ENCODE peak calls at places on chromosomes 3 and 15, in four cellular contexts. H, X, W and B are unnamed samples.
A peak's percentile ranks its signal among the peaks of the same experiment; 100 is the strongest.

GRCh38 chr15:72958634-72959033 is 93.6 kb upstream of the NEO1 start:
- DNase-seq in X (no peak), W (no peak), H (no peak), B (no peak)

GRCh38 chr3:23343509-23343908 is 140.4 kb downstream of the UBE2E2 start:
- DNase-seq in W (no peak), X (no peak), H (no peak), B (no peak)

GRCh38 chr3:133958071-133958806 is 62.6 kb upstream of the RAB6B start:
- DNase-seq in H (no peak), W (no peak), X (no peak), B (no peak)

GRCh38 chr15:60476713-60477112 is 2.2 kb downstream of the ICE2 start:
- DNase-seq in W (peak; percentile 71), X (no peak), H (no peak), B (no peak)

GRCh38 chr3:134473868-134474546 is 11.8 kb downstream of the ANAPC13 start:
- DNase-seq in X (no peak), W (peak; percentile 80), H (peak; percentile 67), B (peak; percentile 78)

GRCh38 chr15:58545307-58546065 is 113.7 kb downstream of the LIPC start:
- DNase-seq in X (no peak), H (peak; percentile 70), W (no peak), B (no peak)

GRCh38 chr3:117105650-117106049 is 396.1 kb downstream of the TUSC7 start:
- DNase-seq in W (no peak), X (no peak), H (no peak), B (no peak)

GRCh38 chr3:6723205-6723604 is 137.7 kb upstream of the GRM7 start:
- DNase-seq in X (no peak), W (no peak), H (no peak), B (no peak)

GRCh38 chr3:118910332-118910731 is 124.3 kb downstream of the IGSF11 start:
- DNase-seq in H (no peak), X (no peak), W (no peak), B (no peak)

GRCh38 chr15:38038659-38039442 is 104.4 kb downstream of the TMCO5A start:
- DNase-seq in W (no peak), H (no peak), X (no peak), B (no peak)

GRCh38 chr3:39254806-39255449 is 24.9 kb downstream of the CX3CR1 start:
- DNase-seq in H (no peak), X (no peak), W (no peak), B (no peak)
- TF ChIP-seq ATF2 in H (no peak), X (no peak), W (no peak), B (no peak)

DNA sequence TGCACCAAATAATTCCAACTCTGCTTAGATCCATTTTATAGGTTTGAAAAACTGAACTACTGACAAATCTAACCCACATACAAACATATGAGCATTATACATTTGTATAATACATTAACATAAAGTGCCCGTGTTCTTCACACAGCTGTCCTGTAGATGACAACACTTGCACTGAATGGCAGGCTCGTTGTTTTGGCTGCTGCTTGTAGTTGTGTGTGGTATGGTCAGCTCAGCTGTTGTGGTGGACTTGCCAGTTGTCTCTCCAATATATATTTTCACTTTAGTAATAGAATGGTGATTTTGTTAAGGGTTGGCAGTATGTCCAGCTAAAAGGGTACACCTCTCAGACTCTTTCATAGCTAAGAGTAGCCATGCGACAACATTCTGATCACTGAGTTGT is 30.5 kb downstream of the CHST2 start:
- DNase-seq in H (no peak), W (no peak), X (no peak), B (no peak)
- TF ChIP-seq NR2C2 in H (no peak), W (no peak), X (no peak), B (no peak)

DNA sequence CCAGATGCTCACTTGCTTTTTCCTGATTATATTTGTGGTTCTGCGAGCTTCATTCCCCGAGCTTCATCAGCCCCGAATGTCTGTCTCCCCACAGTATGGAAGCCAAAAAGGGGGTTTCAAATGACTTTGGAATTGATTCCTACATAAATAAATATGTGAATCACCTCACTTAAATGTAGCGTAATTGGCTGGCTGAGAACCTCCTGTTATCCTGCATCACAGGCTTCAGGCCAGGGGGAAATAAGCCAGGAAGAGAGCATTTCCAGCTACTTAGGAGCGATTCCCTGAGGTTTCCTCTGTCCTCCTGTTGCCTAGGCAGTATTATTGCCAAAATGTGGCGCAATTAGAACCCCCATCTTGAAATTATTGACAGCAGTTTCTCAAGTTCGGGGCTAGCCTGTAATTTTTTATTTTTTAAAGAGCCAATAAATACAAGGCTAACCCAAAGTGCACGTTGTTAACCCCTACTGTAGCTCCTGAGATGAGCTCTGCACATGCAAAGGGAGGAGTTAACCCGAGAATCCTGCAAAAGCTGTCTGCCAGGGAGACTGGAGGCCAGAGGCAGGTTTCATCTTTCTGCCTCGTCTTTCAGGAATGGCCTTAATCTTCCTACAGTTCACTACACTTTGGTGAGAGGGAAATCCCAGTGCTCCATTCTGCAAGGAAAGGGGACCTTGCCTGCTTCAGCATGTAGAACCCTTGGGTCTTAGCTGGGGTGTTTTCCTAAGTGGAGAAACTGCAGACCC is 148.2 kb downstream of the ADAMTS9 start:
- DNase-seq in X (no peak), H (no peak), W (no peak), B (no peak)
- TF ChIP-seq ATF2 in X (no peak), H (no peak), W (no peak), B (no peak)

DNA sequence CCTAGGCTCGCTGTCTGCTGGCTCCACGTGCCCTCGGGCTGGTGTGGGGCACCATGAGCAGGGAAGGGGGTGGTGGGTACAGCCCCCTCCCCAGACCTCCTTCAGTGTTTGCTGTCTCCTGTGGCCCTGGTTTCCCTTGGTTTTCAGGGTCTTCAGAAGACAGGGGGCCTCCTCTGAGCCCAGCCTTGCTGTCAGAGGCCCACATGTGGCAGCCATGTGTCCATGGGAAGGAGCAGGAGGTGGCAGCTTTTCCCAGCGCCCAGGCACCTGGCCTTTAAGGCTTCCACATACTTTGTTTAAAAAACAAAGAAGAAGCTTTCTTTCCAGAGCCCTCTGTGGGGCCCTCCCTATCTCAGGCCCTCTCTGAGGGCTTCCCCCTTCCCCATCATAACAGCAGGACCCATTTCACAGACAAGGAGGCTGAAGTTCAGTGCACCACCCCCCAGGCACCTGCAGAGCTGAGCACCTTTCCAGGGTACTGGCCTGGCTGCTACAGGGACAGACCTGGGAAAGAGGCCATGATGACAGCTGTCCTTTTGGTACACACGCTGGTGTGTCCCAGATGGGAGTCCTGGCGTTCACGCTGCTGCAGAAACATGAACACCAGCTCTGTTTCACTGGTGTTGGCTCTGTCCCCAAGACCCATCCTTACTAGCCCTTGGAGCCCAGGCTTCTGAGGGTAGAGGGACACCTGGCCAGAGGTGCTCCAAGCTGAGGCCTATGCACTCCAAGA is 73.7 kb downstream of the DNAJB8 start:
- DNase-seq in H (no peak), X (no peak), W (no peak), B (no peak)
- TF ChIP-seq NR2C2 in H (no peak), X (no peak), W (no peak), B (no peak)

GRCh38 chr3:195214381-195214780 is 56.6 kb downstream of the XXYLT1 start:
- DNase-seq in X (no peak), H (no peak), W (no peak), B (no peak)

GRCh38 chr3:195209836-195210551 is 61.0 kb downstream of the XXYLT1 start:
- DNase-seq in W (no peak), H (no peak), X (no peak), B (no peak)

GRCh38 chr3:195212033-195212748 is 58.8 kb downstream of the XXYLT1 start:
- DNase-seq in X (no peak), H (no peak), W (no peak), B (no peak)

GRCh38 chr3:195213639-195214315 is 57.2 kb downstream of the XXYLT1 start:
- DNase-seq in W (no peak), X (no peak), H (no peak), B (no peak)

GRCh38 chr3:195212749-195213085 is 58.2 kb downstream of the XXYLT1 start:
- DNase-seq in W (no peak), X (no peak), H (no peak), B (no peak)
- TF ChIP-seq ATF2 in W (no peak), X (no peak), H (no peak), B (no peak)

GRCh38 chr3:30102372-30102771 is 504.0 kb upstream of the TGFBR2 start:
- DNase-seq in W (no peak), X (no peak), H (no peak), B (no peak)

GRCh38 chr3:30097022-30097650 is 509.3 kb upstream of the TGFBR2 start:
- DNase-seq in W (no peak), X (no peak), H (no peak), B (no peak)

GRCh38 chr3:30103186-30103585 is 503.2 kb upstream of the TGFBR2 start:
- DNase-seq in W (no peak), X (no peak), H (no peak), B (no peak)

GRCh38 chr3:30098206-30098605 is 508.2 kb upstream of the TGFBR2 start:
- DNase-seq in X (no peak), H (no peak), W (no peak), B (no peak)

GRCh38 chr3:30098656-30099454 is 507.5 kb upstream of the TGFBR2 start:
- DNase-seq in X (no peak), H (no peak), W (peak; percentile 12), B (no peak)
- TF ChIP-seq NR2C2 in X (no peak), H (no peak), W (no peak), B (no peak)